ENCODE peak calls at places on chromosomes 6 and 20, in four cellular contexts. O is HepG2, D is HCT116, I is K562. H is an unnamed sample.

GRCh38 chr6:20202070-20202658 is 10.1 kb downstream of the MBOAT1 start:
- DNase-seq in D (no peak), I (peak), O (peak), H (peak)

GRCh38 chr6:16505711-16506362 is 255.4 kb downstream of the ATXN1 start:
- DNase-seq in O (no peak), D (no peak), I (no peak), H (no peak)

GRCh38 chr6:30889921-30890645 is 5.8 kb downstream of the DDR1 start:
- DNase-seq in O (no peak), D (no peak), I (no peak), H (no peak)

GRCh38 chr6:160513836-160514235 is 150.2 kb downstream of the LPA start:
- DNase-seq in I (no peak), D (no peak), O (no peak), H (no peak)

GRCh38 chr20:35342154-35342769 is 50.0 kb upstream of the FAM83C start:
- DNase-seq in D (no peak), I (no peak), O (no peak), H (no peak)

GRCh38 chr20:48933017-48933766 is 11.7 kb downstream of the ARFGEF2 start:
- DNase-seq in I (no peak), O (no peak), D (no peak), H (no peak)

GRCh38 chr6:44564906-44565524 is 177.5 kb downstream of the CDC5L start:
- DNase-seq in O (no peak), I (no peak), D (no peak), H (no peak)

GRCh38 chr20:54759589-54759988 is 284.2 kb downstream of the DOK5 start:
- DNase-seq in O (no peak), I (no peak), D (no peak), H (no peak)

GRCh38 chr20:53773792-53774371 is 180.2 kb upstream of the ZNF217 start:
- DNase-seq in I (no peak), O (peak), D (peak), H (peak)

GRCh38 chr6:169935348-169935718 is 183.9 kb downstream of the ERMARD start:
- DNase-seq in D (no peak), I (no peak), O (no peak), H (no peak)

GRCh38 chr20:57445298-57445697 is 54.1 kb downstream of the RBM38 start:
- DNase-seq in D (no peak), O (no peak), I (no peak), H (no peak)

GRCh38 chr6:34491091-34491430 is 25.2 kb downstream of the PACSIN1 start:
- DNase-seq in O (no peak), I (peak), D (no peak), H (no peak)

GRCh38 chr6:18477301-18477941 is 90.3 kb downstream of the RNF144B start:
- DNase-seq in O (no peak), I (no peak), D (no peak), H (no peak)

GRCh38 chr6:147448212-147448611 is 60.3 kb upstream of the SAMD5 start:
- DNase-seq in O (no peak), D (no peak), I (peak), H (no peak)
- TF ChIP-seq TCF7L2 in O (no peak), D (no peak), I (no peak), H (no peak)

GRCh38 chr20:23254034-23254433 is 96.6 kb upstream of the NXT1 start:
- DNase-seq in I (no peak), O (no peak), D (no peak), H (no peak)
- TF ChIP-seq REST in I (no peak), O (no peak), D (no peak), H (no peak)

DNA sequence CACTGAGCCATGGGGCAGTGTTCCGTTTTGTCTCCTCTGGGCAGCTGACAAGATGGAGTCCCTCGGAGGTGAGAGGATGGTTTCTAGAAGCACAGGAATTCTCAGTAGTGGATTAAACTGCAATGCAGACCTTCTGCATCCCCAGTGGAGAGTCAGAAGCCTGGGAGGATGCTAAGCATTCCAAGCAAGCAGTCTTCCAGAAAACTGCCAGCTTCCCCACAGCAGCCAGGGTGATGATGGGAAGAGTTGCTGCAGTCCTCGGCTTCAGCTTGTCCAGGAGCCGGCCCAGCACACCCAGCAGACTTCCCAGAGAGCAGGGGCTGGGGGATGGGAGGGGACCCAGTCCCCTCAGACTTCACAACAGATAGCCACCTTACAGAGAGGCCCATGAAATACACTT is 163.6 kb downstream of the LY86 start:
- DNase-seq in O (no peak), D (no peak), I (no peak), H (no peak)
- TF ChIP-seq TCF7L2 in O (no peak), D (no peak), I (no peak), H (no peak)

GRCh38 chr6:13710552-13711383 is 867 bp downstream of the RANBP9 start:
- DNase-seq in I (peak), D (no peak), O (peak), H (no peak)
- TF ChIP-seq REST in I (no peak), D (no peak), O (peak), H (no peak)

GRCh38 chr20:23519556-23519955 is 28.6 kb downstream of the CST8 start:
- DNase-seq in D (no peak), O (no peak), I (no peak), H (no peak)

GRCh38 chr20:23528867-23529431 is 38.0 kb downstream of the CST8 start:
- DNase-seq in O (no peak), I (no peak), D (peak), H (no peak)

GRCh38 chr20:23520185-23520584 is 29.3 kb downstream of the CST8 start:
- DNase-seq in O (peak), D (no peak), I (no peak), H (no peak)

GRCh38 chr20:23526850-23527249 is 35.9 kb downstream of the CST8 start:
- DNase-seq in O (no peak), I (no peak), D (no peak), H (no peak)

GRCh38 chr20:23524146-23524545 is 33.2 kb downstream of the CST8 start:
- DNase-seq in I (no peak), D (no peak), O (no peak), H (no peak)
- TF ChIP-seq TCF7L2 in I (no peak), D (no peak), O (no peak), H (no peak)

GRCh38 chr6:39499053-39499452 is 176.6 kb upstream of the KCNK16 start:
- DNase-seq in O (no peak), D (no peak), I (no peak), H (no peak)

GRCh38 chr6:39495640-39496039 is 173.1 kb upstream of the KCNK16 start:
- DNase-seq in I (no peak), O (no peak), D (no peak), H (no peak)

GRCh38 chr6:39495023-39495422 is 172.5 kb upstream of the KCNK16 start:
- DNase-seq in D (no peak), I (no peak), O (no peak), H (no peak)

GRCh38 chr6:39493717-39494116 is 171.2 kb upstream of the KCNK16 start:
- DNase-seq in O (no peak), I (no peak), D (no peak), H (no peak)

GRCh38 chr6:39496951-39497350 is 174.4 kb upstream of the KCNK16 start:
- DNase-seq in O (no peak), I (no peak), D (no peak), H (no peak)
- TF ChIP-seq REST in O (no peak), I (no peak), D (no peak), H (no peak)

H was measured in Panc1.